ENCODE peak calls at places on chromosomes 13 and 19, in nine cellular contexts. C is posterior cingulate gyrus, Q is cardiac fibroblast, T is NCI-H2029 treated with DMSO at 0.1 percent for 48 hours, U is right lobe of liver, J is EL, F is cerebellum, B is glutamatergic neuron, S is stromal cell of bone marrow. K is an unnamed sample.

GRCh38 chr13:97308735-97309429 is 86.7 kb downstream of the MBNL2 start:
- DNase-seq in Q (no peak), C (no peak), B (no peak), U (no peak), T (no peak), S (no peak), J (peak), F (no peak), K (no peak)

GRCh38 chr13:32056316-32056715 is 24.7 kb downstream of the FRY start:
- DNase-seq in F (no peak), S (no peak), U (no peak), B (no peak), J (no peak), Q (no peak), C (no peak), T (peak), K (no peak)

GRCh38 chr19:13053761-13054604 is 48.7 kb downstream of the LYL1 start:
- DNase-seq in J (peak), C (no peak), T (no peak), U (peak), F (no peak), S (peak), B (peak), Q (peak), K (peak)

GRCh38 chr19:30692517-30692870 is 320.3 kb downstream of the ZNF536 start:
- DNase-seq in U (no peak), B (no peak), T (no peak), Q (peak), S (no peak), C (peak), J (no peak), F (peak), K (peak)

GRCh38 chr13:113297370-113297871 is 382 bp downstream of the LAMP1 start:
- DNase-seq in C (no peak), J (peak), T (no peak), B (peak), Q (peak), F (no peak), S (no peak), U (peak), K (peak)

GRCh38 chr19:53959176-53959757 is 3.5 kb upstream of the CACNG8 start:
- DNase-seq in U (no peak), T (no peak), S (no peak), B (peak), C (no peak), J (no peak), F (no peak), Q (no peak), K (no peak)

GRCh38 chr19:16198363-16198636 is 589 bp downstream of the AP1M1 start:
- DNase-seq in S (no peak), J (no peak), Q (no peak), B (peak), F (no peak), U (peak), T (no peak), C (no peak), K (no peak)

GRCh38 chr13:33018886-33019285 is 2.7 kb downstream of the KL start:
- DNase-seq in C (no peak), Q (no peak), S (no peak), J (no peak), B (no peak), T (no peak), F (no peak), U (no peak), K (no peak)

GRCh38 chr19:51480590-51480989 is 2.3 kb downstream of the CEACAM18 start:
- DNase-seq in U (no peak), F (no peak), Q (peak), B (no peak), J (peak), S (no peak), T (no peak), C (no peak), K (no peak)

GRCh38 chr19:5977222-5977784 is 637 bp downstream of the RANBP3 start:
- DNase-seq in Q (no peak), F (no peak), B (no peak), T (no peak), J (no peak), U (no peak), S (no peak), C (no peak), K (no peak)

GRCh38 chr13:46659413-46660065 is 106.6 kb downstream of the LRCH1 start:
- DNase-seq in F (no peak), S (no peak), B (no peak), C (no peak), Q (no peak), T (no peak), J (no peak), U (peak), K (no peak)

GRCh38 chr13:50387124-50387581 is 371.9 kb downstream of the KCNRG start:
- DNase-seq in S (no peak), U (peak), C (peak), Q (no peak), F (no peak), T (peak), J (no peak), B (peak), K (peak)

GRCh38 chr19:4267101-4267900 is 11.8 kb upstream of the SHD start:
- DNase-seq in U (peak), B (peak), S (no peak), J (peak), T (peak), F (peak), Q (peak), C (peak), K (peak)

GRCh38 chr13:40982772-40983171 is 36.3 kb downstream of the ELF1 start:
- DNase-seq in J (no peak), Q (peak), S (no peak), B (no peak), C (no peak), U (no peak), F (no peak), T (no peak), K (no peak)

GRCh38 chr19:13684021-13684420 is 80.3 kb upstream of the MRI1 start:
- DNase-seq in B (no peak), T (no peak), U (no peak), J (no peak), C (no peak), Q (no peak), F (no peak), S (no peak), K (no peak)

GRCh38 chr19:44002212-44002565 is 568 bp upstream of the ZNF230 start:
- DNase-seq in Q (peak), F (no peak), S (no peak), C (no peak), J (no peak), B (no peak), T (no peak), U (no peak), K (peak)

GRCh38 chr13:83752141-83752540 is 130.1 kb downstream of the SLITRK1 start:
- DNase-seq in S (no peak), C (no peak), U (no peak), Q (peak), F (no peak), T (no peak), B (no peak), J (peak), K (no peak)

GRCh38 chr13:76632388-76633044 is 253.7 kb downstream of the KCTD12 start:
- DNase-seq in T (no peak), F (no peak), Q (no peak), B (no peak), S (no peak), C (no peak), U (no peak), J (no peak), K (no peak)

GRCh38 chr13:106568225-106569003 is 477 bp upstream of the ARGLU1 start:
- DNase-seq in T (peak), S (no peak), C (no peak), F (peak), B (no peak), U (no peak), Q (peak), J (no peak), K (no peak)

GRCh38 chr13:48923376-48923775 is 52.3 kb upstream of the FNDC3A start:
- DNase-seq in J (no peak), T (no peak), U (no peak), C (no peak), Q (no peak), B (no peak), S (no peak), F (no peak), K (no peak)

GRCh38 chr13:95326695-95327094 is 25.4 kb upstream of the ABCC4 start:
- DNase-seq in T (no peak), U (peak), C (no peak), S (no peak), B (no peak), J (no peak), Q (no peak), F (no peak), K (no peak)

GRCh38 chr19:48970139-48970766 is 5.1 kb downstream of the FTL start:
- DNase-seq in U (no peak), F (no peak), B (no peak), T (no peak), S (no peak), J (no peak), C (no peak), Q (no peak), K (no peak)

GRCh38 chr13:66312312-66313087 is 917.6 kb downstream of the PCDH9 start:
- DNase-seq in B (no peak), F (no peak), Q (peak), S (peak), T (no peak), U (no peak), C (no peak), J (peak), K (peak)

GRCh38 chr13:113122571-113123225 is at the start of gene F10:
- DNase-seq in T (no peak), Q (peak), S (no peak), B (peak), U (peak), J (peak), C (no peak), F (no peak), K (peak)